ENCODE peak calls at places on chromosomes 7 and 10, in seven cellular contexts. T, A, X, Q, U, R and K are unnamed samples.
A peak's percentile ranks its signal among the peaks of the same experiment; 100 is the strongest.

GRCh38 chr7:7639847-7640220 is 718 bp upstream of the UMAD1 start:
- DNase-seq in T (peak; percentile 2), A (peak; percentile 8), X (no peak), Q (peak; percentile 37), U (no peak), R (peak; percentile 37), K (no peak)

GRCh38 chr7:27424231-27424630 is 181.6 kb downstream of the EVX1 start:
- DNase-seq in T (no peak), A (no peak), X (no peak), Q (no peak), U (no peak), R (peak; percentile 61), K (no peak)

GRCh38 chr7:27151341-27151944 is 940 bp downstream of the HOXA3 start:
- DNase-seq in T (no peak), A (no peak), X (peak; percentile 58), Q (no peak), U (no peak), R (no peak), K (no peak)

GRCh38 chr10:77012811-77013500 is 624.7 kb downstream of the KCNMA1 start:
- DNase-seq in T (no peak), A (peak; percentile 45), X (no peak), Q (no peak), U (no peak), R (no peak), K (no peak)

GRCh38 chr10:60883187-60883586 is 60.8 kb downstream of the RHOBTB1 start:
- DNase-seq in T (peak; percentile 24), A (no peak), X (no peak), Q (no peak), U (peak; percentile 8), R (peak; percentile 19), K (no peak)

GRCh38 chr7:151857412-151857811 is 19.5 kb downstream of the PRKAG2 start:
- DNase-seq in T (no peak), A (no peak), X (no peak), Q (no peak), U (no peak), R (no peak), K (no peak)

GRCh38 chr10:125144693-125145623 is 15.4 kb downstream of the CTBP2 start:
- DNase-seq in T (peak; percentile 57), A (no peak), X (no peak), Q (no peak), U (peak; percentile 61), R (no peak), K (no peak)

GRCh38 chr10:95196053-95196452 is 2.0 kb downstream of the ACSM6 start:
- DNase-seq in T (peak; percentile 12), A (no peak), X (no peak), Q (no peak), U (no peak), R (no peak), K (no peak)

GRCh38 chr7:106895246-106895864 is 30.3 kb downstream of the PIK3CG start:
- DNase-seq in T (no peak), A (no peak), X (no peak), Q (peak; percentile 65), U (no peak), R (peak; percentile 35), K (no peak)

GRCh38 chr10:90960355-90960814 is 39.5 kb upstream of the ANKRD1 start:
- DNase-seq in T (peak; percentile 89), A (no peak), X (no peak), Q (no peak), U (no peak), R (no peak), K (no peak)

GRCh38 chr10:18378766-18379165 is 238.5 kb downstream of the CACNB2 start:
- DNase-seq in T (no peak), A (no peak), X (peak; percentile 18), Q (no peak), U (no peak), R (no peak), K (peak; percentile 27)

GRCh38 chr7:158760936-158761335 is 56.3 kb upstream of the NCAPG2 start:
- DNase-seq in T (no peak), A (no peak), X (no peak), Q (no peak), U (no peak), R (no peak), K (no peak)

GRCh38 chr10:32189400-32190084 is 133.3 kb upstream of the KIF5B start:
- DNase-seq in T (peak; percentile 35), A (no peak), X (no peak), Q (no peak), U (peak; percentile 18), R (no peak), K (no peak)

GRCh38 chr7:117405519-117405918 is 21.8 kb downstream of the ASZ1 start:
- DNase-seq in T (no peak), A (no peak), X (no peak), Q (no peak), U (no peak), R (no peak), K (no peak)

GRCh38 chr10:123624086-123624485 is 42.1 kb upstream of the GPR26 start:
- DNase-seq in T (no peak), A (no peak), X (no peak), Q (no peak), U (no peak), R (no peak), K (no peak)

GRCh38 chr7:116769541-116769940 is 92.8 kb upstream of the CAPZA2 start:
- DNase-seq in T (no peak), A (no peak), X (no peak), Q (no peak), U (no peak), R (no peak), K (no peak)

GRCh38 chr7:114481995-114482394 is 67.4 kb downstream of the FOXP2 start:
- DNase-seq in T (peak; percentile 69), A (no peak), X (no peak), Q (no peak), U (no peak), R (no peak), K (no peak)

GRCh38 chr7:42876182-42877068 is 35.4 kb downstream of the C7orf25 start:
- DNase-seq in T (peak; percentile 51), A (peak; percentile 70), X (peak; percentile 67), Q (peak; percentile 22), U (peak; percentile 43), R (peak; percentile 65), K (peak; percentile 43)

GRCh38 chr10:126476256-126476655 is 88.0 kb upstream of the ADAM12 start:
- DNase-seq in T (no peak), A (no peak), X (no peak), Q (no peak), U (no peak), R (no peak), K (no peak)

GRCh38 chr7:19107392-19108147 is 9.9 kb downstream of the TWIST1 start:
- DNase-seq in T (peak; percentile 68), A (peak; percentile 49), X (peak; percentile 46), Q (no peak), U (no peak), R (no peak), K (peak; percentile 23)

GRCh38 chr7:19105546-19105945 is 11.9 kb downstream of the TWIST1 start:
- DNase-seq in T (no peak), A (no peak), X (no peak), Q (no peak), U (no peak), R (no peak), K (no peak)

GRCh38 chr7:19106308-19107141 is 10.9 kb downstream of the TWIST1 start:
- DNase-seq in T (no peak), A (no peak), X (no peak), Q (no peak), U (no peak), R (no peak), K (no peak)

GRCh38 chr7:19108985-19109946 is 8.2 kb downstream of the TWIST1 start:
- DNase-seq in T (no peak), A (no peak), X (no peak), Q (no peak), U (no peak), R (no peak), K (no peak)

GRCh38 chr7:19107142-19107391 is 10.4 kb downstream of the TWIST1 start:
- DNase-seq in T (no peak), A (no peak), X (no peak), Q (no peak), U (no peak), R (no peak), K (no peak)
- H3K27me3 ChIP-seq in T (no peaks in the 10 kb centered on the region), A (peaks cover 95% of the 10 kb centered on the region), X (no peaks in the 10 kb centered on the region), Q (peaks cover 15% of the 10 kb centered on the region), U (no peaks in the 10 kb centered on the region), R (peaks cover 89% of the 10 kb centered on the region), K (no peaks in the 10 kb centered on the region)

GRCh38 chr10:35456784-35457183 is 120.5 kb downstream of the CCNY start:
- DNase-seq in T (no peak), A (no peak), X (no peak), Q (no peak), U (no peak), R (no peak), K (no peak)
- H3K27ac ChIP-seq in T (no peak overlapping the region), A (no peak overlapping the region), X (no peak overlapping the region), Q (no peak overlapping the region), U (no peak overlapping the region), R (no peak overlapping the region), K (no peak overlapping the region)

GRCh38 chr7:101815826-101816488 is 1.5 kb upstream of the CUX1 start:
- DNase-seq in T (peak; percentile 79), A (peak; percentile 62), X (peak; percentile 74), Q (peak; percentile 67), U (peak; percentile 73), R (peak; percentile 79), K (peak; percentile 82)
- TF ChIP-seq POLR2A in T (peak; percentile 53), A (peak; percentile 34), X (no peak), Q (no peak), U (no peak), R (no peak), K (peak; percentile 26)

GRCh38 chr10:129963831-129964501 is at the start of gene EBF3:
- DNase-seq in T (peak; percentile 50), A (peak; percentile 85), X (peak; percentile 73), Q (peak; percentile 15), U (no peak), R (peak; percentile 44), K (peak; percentile 64)

GRCh38 chr10:129965940-129966339 is 1.9 kb upstream of the EBF3 start:
- DNase-seq in T (no peak), A (no peak), X (no peak), Q (no peak), U (no peak), R (no peak), K (no peak)

GRCh38 chr10:129966370-129966769 is 2.3 kb upstream of the EBF3 start:
- DNase-seq in T (no peak), A (no peak), X (no peak), Q (no peak), U (no peak), R (no peak), K (no peak)

GRCh38 chr10:129965418-129965793 is 1.3 kb upstream of the EBF3 start:
- DNase-seq in T (no peak), A (no peak), X (no peak), Q (no peak), U (no peak), R (no peak), K (no peak)

DNA sequence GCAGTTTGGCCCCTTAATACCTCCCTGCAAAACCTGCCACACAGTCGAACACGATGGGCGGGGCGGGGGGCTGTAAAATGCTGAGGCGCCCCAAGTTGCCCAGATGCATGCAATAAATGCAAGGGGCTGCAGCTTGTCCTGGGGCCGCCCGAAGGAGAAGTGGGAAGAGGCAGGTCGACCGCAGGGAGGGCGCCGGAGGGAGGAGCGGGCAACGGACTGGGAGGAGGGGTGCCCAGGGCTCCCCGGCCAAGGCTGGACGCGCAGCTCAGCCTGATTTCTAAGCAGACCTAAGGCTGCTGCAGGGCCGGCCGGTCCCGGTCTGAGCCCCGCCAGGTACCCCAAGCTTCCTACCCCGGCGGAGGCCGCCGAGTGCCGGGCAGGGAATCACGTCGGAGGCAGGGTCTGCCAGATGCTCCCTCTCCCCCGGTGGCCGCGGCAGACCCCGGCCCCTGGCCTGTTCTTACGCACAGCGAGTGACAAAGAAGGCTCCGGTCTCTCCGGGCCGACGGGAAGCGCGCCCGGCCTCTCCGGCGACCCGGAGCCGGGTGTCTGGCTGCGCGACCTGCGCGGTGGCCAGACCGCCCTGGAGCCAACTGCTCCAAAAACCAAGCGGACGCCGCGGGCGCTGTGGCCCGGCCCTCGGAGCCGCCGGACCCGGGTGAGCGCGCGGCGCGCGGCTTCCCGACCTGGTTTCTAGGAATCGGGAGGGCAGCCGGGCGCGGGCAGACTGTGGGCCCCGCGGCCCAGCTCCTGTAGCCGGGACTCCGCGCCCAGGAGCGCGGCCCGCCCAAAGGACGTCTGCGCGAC is 740 bp upstream of the EBF3 start:
- DNase-seq in T (no peak), A (no peak), X (no peak), Q (no peak), U (no peak), R (no peak), K (no peak)
- H3K27me3 ChIP-seq in T (peaks cover 74% of the 10 kb centered on the region), A (peaks cover 86% of the 10 kb centered on the region), X (peaks cover 79% of the 10 kb centered on the region), Q (peaks cover 90% of the 10 kb centered on the region), U (no peaks in the 10 kb centered on the region), R (peaks cover 98% of the 10 kb centered on the region), K (peaks cover 9% of the 10 kb centered on the region)